ENCODE peak calls at places on chromosomes 2 and 18, in ten cellular contexts. R is tibial artery; J is pancreas; A is mammary epithelial cell; U is cardiac muscle cell; C is neural progenitor cell; O is breast epithelium; P is kidney; E is CD4-positive, CD25-positive, alpha-beta regulatory T cell; W is psoas muscle. H is an unnamed sample.

GRCh38 chr2:70607121-70607551 is 53.5 kb upstream of the TGFA start:
- DNase-seq in J (no peak), R (no peak), O (no peak), U (no peak), A (peak; percentile 98), E (no peak), W (no peak), C (no peak), P (no peak), H (no peak)

GRCh38 chr2:169071455-169071854 is 2.1 kb downstream of the DHRS9 start:
- DNase-seq in R (no peak), C (no peak), J (no peak), P (no peak), E (no peak), W (no peak), A (peak; percentile 78), U (no peak), O (no peak), H (no peak)

GRCh38 chr2:110994250-110994961 is 126.3 kb upstream of the BCL2L11 start:
- DNase-seq in E (no peak), U (no peak), R (no peak), W (no peak), O (no peak), A (no peak), P (no peak), C (no peak), J (no peak), H (no peak)

GRCh38 chr2:66839551-66840320 is 404.8 kb downstream of the MEIS1 start:
- DNase-seq in E (no peak), O (no peak), U (no peak), C (no peak), P (no peak), W (no peak), J (no peak), A (peak; percentile 95), R (no peak), H (no peak)

GRCh38 chr2:221571108-221571390 is 1.1 kb downstream of the EPHA4 start:
- DNase-seq in U (no peak), R (no peak), O (no peak), W (no peak), A (no peak), P (peak; percentile 67), E (peak; percentile 53), C (no peak), J (no peak), H (no peak)

GRCh38 chr2:238521870-238522269 is 95.1 kb downstream of the ASB1 start:
- DNase-seq in A (no peak), P (peak; percentile 52), E (no peak), W (no peak), C (no peak), J (no peak), O (no peak), R (no peak), U (no peak), H (no peak)

GRCh38 chr2:34316788-34317187 is 717.7 kb upstream of the FAM98A start:
- DNase-seq in A (no peak), U (no peak), O (no peak), R (no peak), E (no peak), J (no peak), W (no peak), P (no peak), C (no peak), H (no peak)

GRCh38 chr18:9135912-9136314 is 668 bp upstream of the ANKRD12 start:
- DNase-seq in P (no peak), A (peak; percentile 56), W (no peak), R (peak; percentile 25), C (peak; percentile 71), U (no peak), O (peak; percentile 53), J (peak; percentile 57), E (no peak), H (no peak)

GRCh38 chr2:27844821-27845255 is 45.3 kb downstream of the RBKS start:
- DNase-seq in O (no peak), J (no peak), R (no peak), W (no peak), E (no peak), A (peak; percentile 54), P (no peak), U (no peak), C (no peak), H (no peak)

GRCh38 chr2:236790991-236791390 is 221.4 kb downstream of the ACKR3 start:
- DNase-seq in W (no peak), C (no peak), P (no peak), E (no peak), U (no peak), R (no peak), A (no peak), O (no peak), J (no peak), H (no peak)

GRCh38 chr2:100141906-100142305 is 484 bp downstream of the AFF3 start:
- DNase-seq in J (no peak), P (no peak), W (no peak), A (no peak), U (no peak), R (no peak), O (no peak), E (no peak), C (no peak), H (no peak)

GRCh38 chr2:217995741-217996141 is 7.1 kb downstream of the TNS1 start:
- DNase-seq in O (no peak), E (no peak), P (peak; percentile 77), A (no peak), R (peak; percentile 80), C (no peak), W (peak; percentile 84), J (peak; percentile 69), U (no peak), H (peak; percentile 47)

GRCh38 chr2:121613152-121613551 is 36.1 kb downstream of the CLASP1 start:
- DNase-seq in O (no peak), U (no peak), P (no peak), R (no peak), A (no peak), W (no peak), E (no peak), C (no peak), J (no peak), H (no peak)

GRCh38 chr2:96884299-96885156 is 14.6 kb upstream of the SEMA4C start:
- DNase-seq in U (no peak), J (no peak), C (no peak), E (no peak), O (no peak), W (no peak), R (no peak), P (peak; percentile 76), A (peak; percentile 44), H (no peak)

GRCh38 chr2:186433777-186434432 is 52.2 kb upstream of the ZC3H15 start:
- DNase-seq in E (no peak), R (no peak), C (no peak), O (no peak), U (no peak), A (no peak), P (no peak), W (no peak), J (no peak), H (no peak)

GRCh38 chr2:128714861-128715312 is 396.2 kb upstream of the HS6ST1 start:
- DNase-seq in J (no peak), P (no peak), A (no peak), R (no peak), O (no peak), W (no peak), C (peak; percentile 24), E (no peak), U (peak; percentile 6), H (no peak)

GRCh38 chr2:128710770-128711169 is 392.1 kb upstream of the HS6ST1 start:
- DNase-seq in W (no peak), E (no peak), A (no peak), P (no peak), R (no peak), U (no peak), O (no peak), C (no peak), J (no peak), H (no peak)

GRCh38 chr2:128714285-128714684 is 395.6 kb upstream of the HS6ST1 start:
- DNase-seq in R (no peak), A (no peak), C (no peak), U (no peak), O (no peak), W (no peak), J (no peak), E (no peak), P (no peak), H (no peak)

GRCh38 chr2:128715360-128715759 is 396.7 kb upstream of the HS6ST1 start:
- DNase-seq in R (no peak), U (no peak), J (no peak), W (no peak), C (no peak), O (no peak), A (no peak), E (no peak), P (no peak), H (no peak)

DNA sequence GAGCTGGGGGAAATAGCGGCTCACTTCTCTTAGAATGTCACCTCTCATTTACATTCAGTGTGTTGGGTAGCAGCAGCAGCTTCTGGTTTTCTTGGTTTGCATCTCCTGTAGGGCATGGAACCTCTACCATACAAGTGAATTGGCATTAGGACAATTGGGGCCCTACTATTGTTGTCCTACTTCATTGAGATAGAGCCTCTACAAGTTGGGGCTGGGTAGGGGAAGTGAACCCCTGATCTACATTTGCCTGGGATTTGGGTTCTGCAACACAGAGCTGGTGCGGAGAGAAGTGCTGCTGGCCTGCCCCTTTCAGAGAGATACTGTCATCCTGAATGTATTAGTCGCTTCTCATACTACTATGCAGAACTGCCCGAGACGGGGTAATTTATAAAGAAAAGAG is 391.6 kb upstream of the HS6ST1 start:
- DNase-seq in R (no peak), A (no peak), P (no peak), W (no peak), J (no peak), U (no peak), C (no peak), E (no peak), O (no peak), H (no peak)
- H3K4me1 ChIP-seq in R (no peaks in the 10 kb centered on the region), A (no peaks in the 10 kb centered on the region), P (no peaks in the 10 kb centered on the region), W (no peaks in the 10 kb centered on the region), J (no peaks in the 10 kb centered on the region), U (no peaks in the 10 kb centered on the region), C (no peaks in the 10 kb centered on the region), E (no peaks in the 10 kb centered on the region), O (no peaks in the 10 kb centered on the region), H (no peaks in the 10 kb centered on the region)

GRCh38 chr2:104262714-104263113 is 591.2 kb upstream of the POU3F3 start:
- DNase-seq in A (no peak), U (no peak), W (no peak), P (no peak), O (no peak), J (no peak), E (no peak), C (no peak), R (no peak), H (no peak)
- H3K9me3 ChIP-seq in A (peaks cover 7% of the 10 kb centered on the region), U (no peaks in the 10 kb centered on the region), W (peaks cover 18% of the 10 kb centered on the region), P (peaks cover 8% of the 10 kb centered on the region), O (peaks cover 28% of the 10 kb centered on the region), J (peaks cover 2% of the 10 kb centered on the region), E (peaks cover 8% of the 10 kb centered on the region), C (peaks cover 21% of the 10 kb centered on the region), R (peaks cover 30% of the 10 kb centered on the region), H (peaks cover 9% of the 10 kb centered on the region)

GRCh38 chr2:2866459-2866858 is 511.2 kb downstream of the EIPR1 start:
- DNase-seq in P (no peak), A (no peak), O (no peak), C (no peak), U (no peak), R (no peak), E (no peak), W (no peak), J (no peak), H (no peak)
- H3K4me1 ChIP-seq in P (no peaks in the 10 kb centered on the region), A (no peaks in the 10 kb centered on the region), O (no peaks in the 10 kb centered on the region), C (no peaks in the 10 kb centered on the region), U (no peaks in the 10 kb centered on the region), R (no peaks in the 10 kb centered on the region), E (no peaks in the 10 kb centered on the region), W (no peaks in the 10 kb centered on the region), J (no peaks in the 10 kb centered on the region), H (no peaks in the 10 kb centered on the region)

GRCh38 chr18:37668971-37669747 is 103.6 kb upstream of the CELF4 start:
- DNase-seq in C (peak; percentile 64), A (no peak), U (no peak), P (peak; percentile 41), O (no peak), E (no peak), W (no peak), R (no peak), J (no peak), H (no peak)
- H3K9me3 ChIP-seq in C (no peaks in the 10 kb centered on the region), A (peaks cover 15% of the 10 kb centered on the region), U (no peaks in the 10 kb centered on the region), P (no peaks in the 10 kb centered on the region), O (no peaks in the 10 kb centered on the region), E (no peaks in the 10 kb centered on the region), W (no peaks in the 10 kb centered on the region), R (no peaks in the 10 kb centered on the region), J (no peaks in the 10 kb centered on the region), H (no peaks in the 10 kb centered on the region)